ENCODE peak calls at places on chromosomes 3 and 15, in five cellular contexts. One of them, this sample, is unnamed.
A peak's percentile ranks its signal among the peaks of the same experiment; 100 is the strongest.

GRCh38 chr3:116057403-116058006 is 387.8 kb downstream of the LSAMP start:
- DNase-seq in stimulated activated naive CD8-positive, alpha-beta T cell treated with anti-CD3 and anti-CD28 coated beads, Interleukin-15, Interleukin-2, amounts not matched to agents 100 U/mL and 50 U/mL, for 24 hours: no peak
- DNase-seq in NCI-H1105: no peak
- DNase-seq in stimulated activated CD4-positive, alpha-beta T cell treated with anti-CD3 and anti-CD28 coated beads, Interleukin-15, amount 100 ng/mL, for 24 hours: no peak
- DNase-seq in ureter: no peak
- DNase-seq in this sample: no peak

GRCh38 chr3:195762249-195762585 is 41.4 kb downstream of the MUC20 start:
- DNase-seq in stimulated activated naive CD8-positive, alpha-beta T cell treated with anti-CD3 and anti-CD28 coated beads, Interleukin-15, Interleukin-2, amounts not matched to agents 100 U/mL and 50 U/mL, for 24 hours: no peak
- DNase-seq in ureter: no peak
- DNase-seq in NCI-H1105: no peak
- DNase-seq in stimulated activated CD4-positive, alpha-beta T cell treated with anti-CD3 and anti-CD28 coated beads, Interleukin-15, amount 100 ng/mL, for 24 hours: no peak
- DNase-seq in this sample: no peak

GRCh38 chr3:25904248-25904647 is 114.4 kb downstream of the OXSM start:
- DNase-seq in NCI-H1105: no peak
- DNase-seq in stimulated activated CD4-positive, alpha-beta T cell treated with anti-CD3 and anti-CD28 coated beads, Interleukin-15, amount 100 ng/mL, for 24 hours: no peak
- DNase-seq in stimulated activated naive CD8-positive, alpha-beta T cell treated with anti-CD3 and anti-CD28 coated beads, Interleukin-15, Interleukin-2, amounts not matched to agents 100 U/mL and 50 U/mL, for 24 hours: no peak
- DNase-seq in ureter: no peak
- DNase-seq in this sample: no peak

GRCh38 chr3:184750684-184751083 is 38.8 kb upstream of the MAGEF1 start:
- DNase-seq in stimulated activated CD4-positive, alpha-beta T cell treated with anti-CD3 and anti-CD28 coated beads, Interleukin-15, amount 100 ng/mL, for 24 hours: no peak
- DNase-seq in ureter: no peak
- DNase-seq in stimulated activated naive CD8-positive, alpha-beta T cell treated with anti-CD3 and anti-CD28 coated beads, Interleukin-15, Interleukin-2, amounts not matched to agents 100 U/mL and 50 U/mL, for 24 hours: no peak
- DNase-seq in NCI-H1105: no peak
- DNase-seq in this sample: no peak

GRCh38 chr15:51401872-51402517 is 60.5 kb downstream of the GLDN start:
- DNase-seq in stimulated activated naive CD8-positive, alpha-beta T cell treated with anti-CD3 and anti-CD28 coated beads, Interleukin-15, Interleukin-2, amounts not matched to agents 100 U/mL and 50 U/mL, for 24 hours: peak; percentile 18
- DNase-seq in ureter: no peak
- DNase-seq in stimulated activated CD4-positive, alpha-beta T cell treated with anti-CD3 and anti-CD28 coated beads, Interleukin-15, amount 100 ng/mL, for 24 hours: peak; percentile 19
- DNase-seq in NCI-H1105: no peak
- DNase-seq in this sample: peak; percentile 58

GRCh38 chr3:165713479-165713878 is 123.7 kb downstream of the BCHE start:
- DNase-seq in stimulated activated naive CD8-positive, alpha-beta T cell treated with anti-CD3 and anti-CD28 coated beads, Interleukin-15, Interleukin-2, amounts not matched to agents 100 U/mL and 50 U/mL, for 24 hours: no peak
- DNase-seq in NCI-H1105: no peak
- DNase-seq in ureter: no peak
- DNase-seq in stimulated activated CD4-positive, alpha-beta T cell treated with anti-CD3 and anti-CD28 coated beads, Interleukin-15, amount 100 ng/mL, for 24 hours: no peak
- DNase-seq in this sample: no peak

GRCh38 chr15:42035362-42035761 is 14.5 kb upstream of the PLA2G4E start:
- DNase-seq in stimulated activated CD4-positive, alpha-beta T cell treated with anti-CD3 and anti-CD28 coated beads, Interleukin-15, amount 100 ng/mL, for 24 hours: peak; percentile 22
- DNase-seq in NCI-H1105: no peak
- DNase-seq in stimulated activated naive CD8-positive, alpha-beta T cell treated with anti-CD3 and anti-CD28 coated beads, Interleukin-15, Interleukin-2, amounts not matched to agents 100 U/mL and 50 U/mL, for 24 hours: peak; percentile 29
- DNase-seq in ureter: no peak
- DNase-seq in this sample: no peak

GRCh38 chr3:64166584-64167155 is 58.6 kb downstream of the PRICKLE2 start:
- DNase-seq in stimulated activated CD4-positive, alpha-beta T cell treated with anti-CD3 and anti-CD28 coated beads, Interleukin-15, amount 100 ng/mL, for 24 hours: no peak
- DNase-seq in NCI-H1105: no peak
- DNase-seq in stimulated activated naive CD8-positive, alpha-beta T cell treated with anti-CD3 and anti-CD28 coated beads, Interleukin-15, Interleukin-2, amounts not matched to agents 100 U/mL and 50 U/mL, for 24 hours: no peak
- DNase-seq in ureter: no peak
- DNase-seq in this sample: no peak

GRCh38 chr3:98977520-98977919 is 76.0 kb upstream of the DCBLD2 start:
- DNase-seq in NCI-H1105: no peak
- DNase-seq in stimulated activated naive CD8-positive, alpha-beta T cell treated with anti-CD3 and anti-CD28 coated beads, Interleukin-15, Interleukin-2, amounts not matched to agents 100 U/mL and 50 U/mL, for 24 hours: no peak
- DNase-seq in stimulated activated CD4-positive, alpha-beta T cell treated with anti-CD3 and anti-CD28 coated beads, Interleukin-15, amount 100 ng/mL, for 24 hours: no peak
- DNase-seq in ureter: no peak
- DNase-seq in this sample: no peak

GRCh38 chr3:14300721-14301377 is 101.6 kb upstream of the SLC6A6 start:
- DNase-seq in ureter: no peak
- DNase-seq in NCI-H1105: no peak
- DNase-seq in stimulated activated CD4-positive, alpha-beta T cell treated with anti-CD3 and anti-CD28 coated beads, Interleukin-15, amount 100 ng/mL, for 24 hours: no peak
- DNase-seq in stimulated activated naive CD8-positive, alpha-beta T cell treated with anti-CD3 and anti-CD28 coated beads, Interleukin-15, Interleukin-2, amounts not matched to agents 100 U/mL and 50 U/mL, for 24 hours: no peak
- DNase-seq in this sample: peak; percentile 69

GRCh38 chr15:47820047-47820779 is 102.9 kb downstream of the SEMA6D start:
- DNase-seq in stimulated activated CD4-positive, alpha-beta T cell treated with anti-CD3 and anti-CD28 coated beads, Interleukin-15, amount 100 ng/mL, for 24 hours: no peak
- DNase-seq in stimulated activated naive CD8-positive, alpha-beta T cell treated with anti-CD3 and anti-CD28 coated beads, Interleukin-15, Interleukin-2, amounts not matched to agents 100 U/mL and 50 U/mL, for 24 hours: no peak
- DNase-seq in ureter: no peak
- DNase-seq in NCI-H1105: no peak
- DNase-seq in this sample: no peak

GRCh38 chr3:9690451-9691450 is 12.9 kb upstream of the CPNE9 start:
- DNase-seq in stimulated activated CD4-positive, alpha-beta T cell treated with anti-CD3 and anti-CD28 coated beads, Interleukin-15, amount 100 ng/mL, for 24 hours: no peak
- DNase-seq in stimulated activated naive CD8-positive, alpha-beta T cell treated with anti-CD3 and anti-CD28 coated beads, Interleukin-15, Interleukin-2, amounts not matched to agents 100 U/mL and 50 U/mL, for 24 hours: peak; percentile 7
- DNase-seq in NCI-H1105: no peak
- DNase-seq in ureter: no peak
- DNase-seq in this sample: no peak

GRCh38 chr3:170539886-170540285 is 46.0 kb downstream of the SLC7A14 start:
- DNase-seq in stimulated activated naive CD8-positive, alpha-beta T cell treated with anti-CD3 and anti-CD28 coated beads, Interleukin-15, Interleukin-2, amounts not matched to agents 100 U/mL and 50 U/mL, for 24 hours: no peak
- DNase-seq in ureter: no peak
- DNase-seq in NCI-H1105: no peak
- DNase-seq in stimulated activated CD4-positive, alpha-beta T cell treated with anti-CD3 and anti-CD28 coated beads, Interleukin-15, amount 100 ng/mL, for 24 hours: no peak
- DNase-seq in this sample: no peak

GRCh38 chr3:139225551-139225950 is 118.3 kb upstream of the MRPS22 start:
- DNase-seq in stimulated activated CD4-positive, alpha-beta T cell treated with anti-CD3 and anti-CD28 coated beads, Interleukin-15, amount 100 ng/mL, for 24 hours: no peak
- DNase-seq in ureter: no peak
- DNase-seq in stimulated activated naive CD8-positive, alpha-beta T cell treated with anti-CD3 and anti-CD28 coated beads, Interleukin-15, Interleukin-2, amounts not matched to agents 100 U/mL and 50 U/mL, for 24 hours: no peak
- DNase-seq in NCI-H1105: no peak
- DNase-seq in this sample: no peak

GRCh38 chr3:41362638-41363559 is 163.6 kb downstream of the CTNNB1 start:
- DNase-seq in stimulated activated naive CD8-positive, alpha-beta T cell treated with anti-CD3 and anti-CD28 coated beads, Interleukin-15, Interleukin-2, amounts not matched to agents 100 U/mL and 50 U/mL, for 24 hours: no peak
- DNase-seq in ureter: no peak
- DNase-seq in stimulated activated CD4-positive, alpha-beta T cell treated with anti-CD3 and anti-CD28 coated beads, Interleukin-15, amount 100 ng/mL, for 24 hours: no peak
- DNase-seq in NCI-H1105: no peak
- DNase-seq in this sample: no peak

GRCh38 chr15:65595960-65596359 is 15.0 kb downstream of the INTS14 start:
- DNase-seq in stimulated activated naive CD8-positive, alpha-beta T cell treated with anti-CD3 and anti-CD28 coated beads, Interleukin-15, Interleukin-2, amounts not matched to agents 100 U/mL and 50 U/mL, for 24 hours: no peak
- DNase-seq in ureter: no peak
- DNase-seq in stimulated activated CD4-positive, alpha-beta T cell treated with anti-CD3 and anti-CD28 coated beads, Interleukin-15, amount 100 ng/mL, for 24 hours: no peak
- DNase-seq in NCI-H1105: peak; percentile 24
- DNase-seq in this sample: no peak

GRCh38 chr15:58065011-58065444 is 483 bp downstream of the ALDH1A2 start:
- DNase-seq in ureter: no peak
- DNase-seq in NCI-H1105: no peak
- DNase-seq in stimulated activated CD4-positive, alpha-beta T cell treated with anti-CD3 and anti-CD28 coated beads, Interleukin-15, amount 100 ng/mL, for 24 hours: peak; percentile 24
- DNase-seq in stimulated activated naive CD8-positive, alpha-beta T cell treated with anti-CD3 and anti-CD28 coated beads, Interleukin-15, Interleukin-2, amounts not matched to agents 100 U/mL and 50 U/mL, for 24 hours: peak; percentile 10
- DNase-seq in this sample: no peak

GRCh38 chr3:129549006-129549800 is 6.2 kb downstream of the H1-8 start:
- DNase-seq in stimulated activated naive CD8-positive, alpha-beta T cell treated with anti-CD3 and anti-CD28 coated beads, Interleukin-15, Interleukin-2, amounts not matched to agents 100 U/mL and 50 U/mL, for 24 hours: no peak
- DNase-seq in NCI-H1105: no peak
- DNase-seq in stimulated activated CD4-positive, alpha-beta T cell treated with anti-CD3 and anti-CD28 coated beads, Interleukin-15, amount 100 ng/mL, for 24 hours: no peak
- DNase-seq in ureter: no peak
- DNase-seq in this sample: no peak

This sample was measured in tibial artery.